ENCODE peak calls at places on chromosome X, in nine cellular contexts. S is NCI-H1930; D is astrocyte of the spinal cord; O is Calu3; Y is uterus; M is kidney tubule cell; W is activated T-cell treated with anti-CD3 and anti-CD28 coated beads, Interleukin-2, amount 50 U/mL, for 48 hours; C is CD4-positive, CD25-positive, alpha-beta regulatory T cell; Q is natural killer cell treated with Interleukin-12 subunit alpha and Interleukin-12 subunit beta and Interleukin-15 and Interleukin-18, amount 100 ng/mL, for 72 hours. U is an unnamed sample.

GRCh38 chrX:119062750-119063374 is 9.9 kb upstream of the CT47C1 start:
- DNase-seq in S (no peak), D (peak), O (no peak), Y (no peak), M (no peak), W (no peak), C (no peak), Q (no peak), U (no peak)

GRCh38 chrX:154074199-154074598 is 23.3 kb downstream of the MECP2 start:
- DNase-seq in S (no peak), D (peak), O (no peak), Y (no peak), M (peak), W (no peak), C (no peak), Q (no peak), U (peak)

GRCh38 chrX:103878466-103879151 is 46.6 kb upstream of the RAB9B start:
- DNase-seq in S (no peak), D (peak), O (peak), Y (no peak), M (peak), W (no peak), C (no peak), Q (no peak), U (peak)

GRCh38 chrX:107743995-107744394 is 31.6 kb downstream of the TSC22D3 start:
- DNase-seq in S (no peak), D (no peak), O (no peak), Y (no peak), M (no peak), W (no peak), C (no peak), Q (no peak), U (no peak)

GRCh38 chrX:12292996-12293765 is 154.9 kb downstream of the FRMPD4 start:
- DNase-seq in S (no peak), D (peak), O (no peak), Y (no peak), M (no peak), W (no peak), C (no peak), Q (no peak), U (peak)

GRCh38 chrX:39449352-39449751 is 648.1 kb downstream of the MID1IP1 start:
- DNase-seq in S (no peak), D (no peak), O (no peak), Y (no peak), M (no peak), W (no peak), C (no peak), Q (no peak), U (no peak)

GRCh38 chrX:16851421-16851820 is 18.7 kb downstream of the RBBP7 start:
- DNase-seq in S (no peak), D (peak), O (no peak), Y (no peak), M (no peak), W (no peak), C (no peak), Q (no peak), U (no peak)

GRCh38 chrX:18981124-18981807 is 2.6 kb downstream of the PHKA2 start:
- DNase-seq in S (no peak), D (no peak), O (no peak), Y (no peak), M (no peak), W (no peak), C (no peak), Q (no peak), U (no peak)

GRCh38 chrX:39946822-39947221 is 150.9 kb downstream of the BCOR start:
- DNase-seq in S (no peak), D (peak), O (peak), Y (no peak), M (peak), W (no peak), C (no peak), Q (no peak), U (no peak)

GRCh38 chrX:48891402-48892288 is 5.9 kb downstream of the TIMM17B start:
- DNase-seq in S (peak), D (peak), O (peak), Y (peak), M (peak), W (peak), C (peak), Q (peak), U (peak)

GRCh38 chrX:29903365-29903764 is 312.0 kb upstream of the MAGEB2 start:
- DNase-seq in S (no peak), D (peak), O (no peak), Y (no peak), M (no peak), W (no peak), C (no peak), Q (no peak), U (no peak)